ENCODE peak calls at places on chromosomes 12 and 14, in ten cellular contexts. E is left cardiac atrium, Y is GM12892, B is neural crest cell, S is HFFc6, J is BJ, C is substantia nigra, T is uterus, R is activated B cell treated with CpG ODN at 0.5 μM for 24 hours, D is choroid plexus epithelial cell. M is an unnamed sample.

GRCh38 chr14:93045211-93045674 is 70.5 kb downstream of the ITPK1 start:
- DNase-seq in Y (no peak), R (no peak), C (no peak), D (peak; percentile 25), B (no peak), T (no peak), S (no peak), J (no peak), E (no peak), M (no peak)

GRCh38 chr12:3195859-3196483 is 118.8 kb downstream of the TSPAN9 start:
- DNase-seq in J (no peak), T (no peak), D (no peak), Y (no peak), S (no peak), C (no peak), E (no peak), B (no peak), R (no peak), M (no peak)

GRCh38 chr12:25585021-25585523 is 32.0 kb upstream of the LMNTD1 start:
- DNase-seq in B (no peak), D (peak; percentile 99), T (peak; percentile 64), E (peak; percentile 41), R (no peak), S (no peak), Y (no peak), C (no peak), J (no peak), M (no peak)

GRCh38 chr12:109458771-109459208 is 18.3 kb downstream of the KCTD10 start:
- DNase-seq in E (no peak), J (no peak), T (no peak), Y (no peak), S (no peak), D (peak; percentile 85), R (no peak), B (no peak), C (no peak), M (peak; percentile 25)

GRCh38 chr12:25384954-25385216 is 134.2 kb upstream of the KRAS start:
- DNase-seq in T (no peak), D (no peak), C (no peak), J (no peak), R (no peak), Y (no peak), B (no peak), S (no peak), E (no peak), M (no peak)

GRCh38 chr12:95998611-95999300 is 2.6 kb upstream of the HAL start:
- DNase-seq in J (no peak), D (peak; percentile 81), B (no peak), S (peak; percentile 27), R (no peak), Y (peak; percentile 43), E (no peak), C (peak; percentile 3), T (no peak), M (peak; percentile 74)

GRCh38 chr12:131642101-131642540 is 68.8 kb upstream of the SFSWAP start:
- DNase-seq in B (no peak), E (no peak), T (no peak), S (no peak), R (no peak), J (no peak), C (no peak), Y (no peak), D (no peak), M (no peak)

GRCh38 chr14:38481939-38482678 is 226.2 kb upstream of the CLEC14A start:
- DNase-seq in R (no peak), E (no peak), T (no peak), Y (no peak), D (peak; percentile 44), J (peak; percentile 15), B (no peak), S (peak; percentile 75), C (no peak), M (peak; percentile 44)

GRCh38 chr14:87430810-87431209 is 562.2 kb downstream of the GALC start:
- DNase-seq in R (no peak), J (no peak), Y (no peak), D (peak; percentile 48), S (no peak), B (no peak), C (no peak), E (no peak), T (no peak), M (no peak)

GRCh38 chr14:68728342-68729106 is 64.3 kb downstream of the ZFP36L1 start:
- DNase-seq in D (no peak), Y (no peak), J (no peak), B (no peak), S (no peak), C (no peak), R (no peak), T (no peak), E (no peak), M (no peak)

GRCh38 chr12:39451977-39452376 is 9.1 kb upstream of the KIF21A start:
- DNase-seq in R (no peak), B (no peak), C (no peak), E (no peak), Y (no peak), S (no peak), J (no peak), T (no peak), D (no peak), M (no peak)

GRCh38 chr14:100056964-100057817 is 8.0 kb upstream of the EVL start:
- DNase-seq in Y (peak; percentile 31), J (no peak), R (no peak), E (no peak), S (peak; percentile 20), B (no peak), D (peak; percentile 81), C (no peak), T (no peak), M (no peak)

GRCh38 chr14:71527807-71528206 is 404.4 kb upstream of the RGS6 start:
- DNase-seq in T (no peak), B (no peak), R (no peak), J (no peak), E (no peak), S (no peak), D (no peak), C (no peak), Y (no peak), M (no peak)

GRCh38 chr12:12651752-12652151 is 40.1 kb downstream of the CREBL2 start:
- DNase-seq in C (no peak), R (no peak), S (no peak), E (no peak), T (no peak), B (no peak), J (no peak), Y (no peak), D (no peak), M (no peak)

GRCh38 chr14:103380719-103381377 is 4.4 kb upstream of the MARK3 start:
- DNase-seq in T (no peak), R (no peak), S (no peak), D (no peak), Y (no peak), B (no peak), E (no peak), J (no peak), C (no peak), M (no peak)

GRCh38 chr14:102985665-102986064 is 63.2 kb downstream of the AMN start:
- DNase-seq in J (no peak), E (no peak), Y (peak; percentile 61), S (no peak), T (no peak), C (peak; percentile 54), D (no peak), B (no peak), R (no peak), M (no peak)

GRCh38 chr12:93032748-93033147 is 103.7 kb upstream of the EEA1 start:
- DNase-seq in D (peak; percentile 25), J (no peak), C (no peak), S (no peak), Y (no peak), T (no peak), E (no peak), B (no peak), R (no peak), M (no peak)

GRCh38 chr12:92194566-92194965 is 48.9 kb upstream of the BTG1 start:
- DNase-seq in D (no peak), J (no peak), T (no peak), Y (no peak), R (no peak), C (no peak), E (no peak), S (no peak), B (no peak), M (no peak)

GRCh38 chr14:32934891-32935633 is 3.6 kb upstream of the NPAS3 start:
- DNase-seq in D (peak; percentile 9), R (no peak), S (no peak), C (peak; percentile 52), J (no peak), T (peak; percentile 17), B (peak; percentile 25), Y (no peak), E (no peak), M (peak; percentile 56)

GRCh38 chr12:82517027-82517426 is 158.7 kb downstream of the METTL25 start:
- DNase-seq in Y (no peak), C (no peak), J (no peak), R (no peak), B (no peak), D (peak; percentile 46), S (no peak), E (no peak), T (no peak), M (no peak)

GRCh38 chr12:104653730-104654328 is 197.1 kb downstream of the CHST11 start:
- DNase-seq in J (no peak), C (no peak), E (no peak), T (no peak), Y (peak; percentile 24), S (no peak), R (no peak), D (no peak), B (peak; percentile 19), M (no peak)

GRCh38 chr12:47080725-47081502 is 1.2 kb upstream of the AMIGO2 start:
- DNase-seq in D (peak; percentile 70), Y (no peak), E (peak; percentile 74), T (peak; percentile 76), B (no peak), J (no peak), C (no peak), S (no peak), R (peak; percentile 36), M (no peak)

GRCh38 chr12:52945389-52946232 is 3.3 kb upstream of the KRT18 start:
- DNase-seq in S (peak; percentile 48), D (peak; percentile 77), R (no peak), B (no peak), Y (no peak), E (no peak), J (no peak), T (no peak), C (no peak), M (no peak)